ENCODE peak calls at places on chromosomes 13 and 19, in six cellular contexts. One of them, this sample, is unnamed.

GRCh38 chr19:10929402-10929794 is 787 bp downstream of the TIMM29 start:
- DNase-seq in GM23338: peak
- DNase-seq in cardiac muscle cell: no peak
- DNase-seq in body of pancreas: no peak
- DNase-seq in RWPE1: no peak
- DNase-seq in heart left ventricle: no peak
- DNase-seq in this sample: no peak

GRCh38 chr19:29269641-29270040 is 56.7 kb upstream of the UQCRFS1 start:
- DNase-seq in RWPE1: no peak
- DNase-seq in body of pancreas: no peak
- DNase-seq in GM23338: no peak
- DNase-seq in heart left ventricle: no peak
- DNase-seq in cardiac muscle cell: no peak
- DNase-seq in this sample: no peak

GRCh38 chr13:107370036-107370785 is 802.3 kb upstream of the ARGLU1 start:
- DNase-seq in body of pancreas: no peak
- DNase-seq in GM23338: no peak
- DNase-seq in heart left ventricle: no peak
- DNase-seq in RWPE1: peak
- DNase-seq in cardiac muscle cell: peak
- DNase-seq in this sample: no peak

GRCh38 chr19:3849092-3849491 is 19.7 kb downstream of the ZFR2 start:
- DNase-seq in body of pancreas: peak
- DNase-seq in RWPE1: peak
- DNase-seq in GM23338: peak
- DNase-seq in heart left ventricle: no peak
- DNase-seq in cardiac muscle cell: no peak
- DNase-seq in this sample: peak

GRCh38 chr19:1243768-1244692 is 2.5 kb downstream of the ATP5F1D start:
- DNase-seq in RWPE1: peak
- DNase-seq in cardiac muscle cell: peak
- DNase-seq in body of pancreas: peak
- DNase-seq in heart left ventricle: peak
- DNase-seq in GM23338: peak
- DNase-seq in this sample: peak

GRCh38 chr19:10193666-10194499 is 870 bp downstream of the DNMT1 start:
- DNase-seq in RWPE1: peak
- DNase-seq in body of pancreas: no peak
- DNase-seq in GM23338: peak
- DNase-seq in heart left ventricle: peak
- DNase-seq in cardiac muscle cell: peak
- DNase-seq in this sample: peak

GRCh38 chr13:113914333-113915011 is 50.6 kb upstream of the GAS6 start:
- DNase-seq in GM23338: no peak
- DNase-seq in RWPE1: no peak
- DNase-seq in heart left ventricle: no peak
- DNase-seq in cardiac muscle cell: no peak
- DNase-seq in body of pancreas: no peak
- DNase-seq in this sample: no peak

GRCh38 chr19:8208119-8208709 is 956 bp upstream of the CERS4 start:
- DNase-seq in cardiac muscle cell: peak
- DNase-seq in RWPE1: no peak
- DNase-seq in heart left ventricle: no peak
- DNase-seq in body of pancreas: peak
- DNase-seq in GM23338: peak
- DNase-seq in this sample: no peak

GRCh38 chr13:74316531-74316930 is 182.3 kb upstream of the KLF12 start:
- DNase-seq in GM23338: no peak
- DNase-seq in heart left ventricle: no peak
- DNase-seq in cardiac muscle cell: peak
- DNase-seq in RWPE1: no peak
- DNase-seq in body of pancreas: no peak
- DNase-seq in this sample: no peak

DNA sequence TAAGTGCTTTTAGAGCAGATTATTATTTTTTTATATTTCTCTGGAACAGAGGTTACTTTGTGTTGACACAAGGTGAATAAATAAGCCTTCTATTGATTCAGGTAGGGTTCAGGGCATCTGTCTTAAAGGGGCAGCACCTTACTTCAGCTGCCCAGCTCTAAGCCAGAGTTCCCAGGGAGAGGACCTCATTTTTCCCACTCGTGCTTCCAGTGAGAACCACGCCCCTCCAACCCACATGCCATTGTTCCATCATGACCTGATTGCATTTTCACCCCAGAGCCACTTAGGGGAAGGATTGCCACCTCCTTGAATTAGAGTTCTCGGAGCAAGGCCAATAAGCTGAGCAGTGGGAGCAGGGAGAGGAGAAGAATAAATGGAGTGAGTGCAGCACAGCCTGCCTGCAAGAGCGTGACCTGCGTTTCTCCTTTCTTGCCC is 104.3 kb upstream of the FRY start:
- DNase-seq in body of pancreas: peak
- DNase-seq in RWPE1: no peak
- DNase-seq in GM23338: peak
- DNase-seq in cardiac muscle cell: no peak
- DNase-seq in heart left ventricle: no peak
- DNase-seq in this sample: no peak
- H3K27ac ChIP-seq in body of pancreas: peak
- H3K27ac ChIP-seq in RWPE1: no peak
- H3K27ac ChIP-seq in GM23338: peak
- H3K27ac ChIP-seq in cardiac muscle cell: no peak
- H3K27ac ChIP-seq in heart left ventricle: no peak
- H3K27ac ChIP-seq in this sample: no peak

GRCh38 chr19:18738961-18739690 is 52.0 kb downstream of the COMP start:
- DNase-seq in body of pancreas: no peak
- DNase-seq in cardiac muscle cell: no peak
- DNase-seq in RWPE1: no peak
- DNase-seq in GM23338: no peak
- DNase-seq in heart left ventricle: no peak
- DNase-seq in this sample: no peak
- H3K27ac ChIP-seq in body of pancreas: no peak
- H3K27ac ChIP-seq in cardiac muscle cell: no peak
- H3K27ac ChIP-seq in RWPE1: no peak
- H3K27ac ChIP-seq in GM23338: no peak
- H3K27ac ChIP-seq in heart left ventricle: no peak
- H3K27ac ChIP-seq in this sample: no peak

DNA sequence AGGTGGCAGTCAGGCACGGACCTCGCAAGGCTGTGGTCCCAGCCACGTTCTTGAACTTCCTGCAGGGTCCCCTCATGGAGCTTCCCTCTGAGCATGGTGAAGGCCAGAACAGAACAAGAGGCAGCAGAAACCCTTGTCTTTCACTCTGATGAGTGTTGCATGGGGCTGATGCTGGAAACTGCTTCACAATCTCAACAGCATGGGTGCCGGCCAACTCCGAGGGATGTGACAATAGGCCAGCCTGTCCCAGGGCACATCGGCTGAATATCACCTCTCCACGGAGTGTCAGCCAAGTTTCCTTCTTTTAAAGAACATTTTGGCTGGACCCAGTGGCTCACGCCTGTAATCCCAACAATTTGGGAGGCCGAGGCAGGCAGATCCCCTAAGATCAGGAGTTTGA is 173.9 kb downstream of the FOXO1 start:
- DNase-seq in body of pancreas: no peak
- DNase-seq in RWPE1: no peak
- DNase-seq in heart left ventricle: peak
- DNase-seq in cardiac muscle cell: no peak
- DNase-seq in GM23338: no peak
- DNase-seq in this sample: no peak
- H3K27ac ChIP-seq in body of pancreas: no peak
- H3K27ac ChIP-seq in RWPE1: no peak
- H3K27ac ChIP-seq in heart left ventricle: no peak
- H3K27ac ChIP-seq in cardiac muscle cell: no peak
- H3K27ac ChIP-seq in GM23338: no peak
- H3K27ac ChIP-seq in this sample: no peak

GRCh38 chr19:33376423-33376822 is 2.9 kb downstream of the CEBPG start:
- DNase-seq in body of pancreas: peak
- DNase-seq in RWPE1: peak
- DNase-seq in heart left ventricle: peak
- DNase-seq in cardiac muscle cell: peak
- DNase-seq in GM23338: no peak
- DNase-seq in this sample: no peak

GRCh38 chr19:33375156-33375744 is 1.7 kb downstream of the CEBPG start:
- DNase-seq in cardiac muscle cell: no peak
- DNase-seq in GM23338: no peak
- DNase-seq in heart left ventricle: no peak
- DNase-seq in body of pancreas: no peak
- DNase-seq in RWPE1: no peak
- DNase-seq in this sample: peak

GRCh38 chr19:33375760-33376159 is 2.3 kb downstream of the CEBPG start:
- DNase-seq in body of pancreas: no peak
- DNase-seq in RWPE1: no peak
- DNase-seq in cardiac muscle cell: peak
- DNase-seq in GM23338: no peak
- DNase-seq in heart left ventricle: no peak
- DNase-seq in this sample: no peak

GRCh38 chr19:33377586-33378475 is 4.3 kb downstream of the CEBPG start:
- DNase-seq in GM23338: no peak
- DNase-seq in heart left ventricle: no peak
- DNase-seq in cardiac muscle cell: no peak
- DNase-seq in body of pancreas: no peak
- DNase-seq in RWPE1: no peak
- DNase-seq in this sample: no peak

GRCh38 chr19:33376931-33377557 is 3.5 kb downstream of the CEBPG start:
- DNase-seq in cardiac muscle cell: no peak
- DNase-seq in RWPE1: peak
- DNase-seq in GM23338: no peak
- DNase-seq in heart left ventricle: no peak
- DNase-seq in body of pancreas: no peak
- DNase-seq in this sample: no peak
- H3K27ac ChIP-seq in cardiac muscle cell: no peak
- H3K27ac ChIP-seq in RWPE1: no peak
- H3K27ac ChIP-seq in GM23338: no peak
- H3K27ac ChIP-seq in heart left ventricle: peak
- H3K27ac ChIP-seq in body of pancreas: no peak
- H3K27ac ChIP-seq in this sample: no peak

GRCh38 chr13:78286748-78287147 is 316.6 kb downstream of the POU4F1 start:
- DNase-seq in body of pancreas: no peak
- DNase-seq in GM23338: no peak
- DNase-seq in cardiac muscle cell: no peak
- DNase-seq in heart left ventricle: no peak
- DNase-seq in RWPE1: no peak
- DNase-seq in this sample: no peak
- H3K27ac ChIP-seq in body of pancreas: no peak
- H3K27ac ChIP-seq in GM23338: no peak
- H3K27ac ChIP-seq in cardiac muscle cell: no peak
- H3K27ac ChIP-seq in heart left ventricle: no peak
- H3K27ac ChIP-seq in RWPE1: no peak
- H3K27ac ChIP-seq in this sample: no peak

DNA sequence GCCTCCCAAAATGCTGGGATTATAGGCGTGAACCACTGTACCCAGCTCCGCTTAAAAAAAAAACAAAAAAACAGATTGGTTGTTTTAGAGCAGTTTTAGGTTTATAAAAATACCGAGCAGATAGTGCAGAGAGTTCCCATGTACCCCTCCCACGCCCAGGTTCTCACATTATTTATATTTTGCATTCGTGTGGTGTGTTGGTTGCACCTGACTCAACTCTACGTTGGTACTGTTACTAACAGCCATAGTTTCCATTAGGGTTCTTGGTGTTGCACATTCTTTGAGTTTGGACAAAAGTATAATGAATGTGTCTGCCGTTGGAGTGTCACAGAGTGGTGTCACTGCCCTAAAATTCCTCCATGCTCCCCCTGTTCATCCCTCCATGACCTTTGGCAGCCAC is 29.1 kb downstream of the MYO9B start:
- DNase-seq in cardiac muscle cell: no peak
- DNase-seq in body of pancreas: no peak
- DNase-seq in RWPE1: no peak
- DNase-seq in heart left ventricle: no peak
- DNase-seq in GM23338: no peak
- DNase-seq in this sample: no peak
- H3K27ac ChIP-seq in cardiac muscle cell: no peak
- H3K27ac ChIP-seq in body of pancreas: no peak
- H3K27ac ChIP-seq in RWPE1: peak
- H3K27ac ChIP-seq in heart left ventricle: no peak
- H3K27ac ChIP-seq in GM23338: no peak
- H3K27ac ChIP-seq in this sample: peak

GRCh38 chr13:20119960-20120359 is 40.9 kb downstream of the GJA3 start:
- DNase-seq in GM23338: no peak
- DNase-seq in RWPE1: no peak
- DNase-seq in cardiac muscle cell: no peak
- DNase-seq in body of pancreas: no peak
- DNase-seq in heart left ventricle: no peak
- DNase-seq in this sample: no peak

GRCh38 chr13:20125129-20125782 is 35.6 kb downstream of the GJA3 start:
- DNase-seq in heart left ventricle: no peak
- DNase-seq in GM23338: no peak
- DNase-seq in body of pancreas: no peak
- DNase-seq in cardiac muscle cell: peak
- DNase-seq in RWPE1: peak
- DNase-seq in this sample: no peak

GRCh38 chr13:20118268-20119140 is 42.3 kb downstream of the GJA3 start:
- DNase-seq in RWPE1: no peak
- DNase-seq in GM23338: peak
- DNase-seq in body of pancreas: peak
- DNase-seq in heart left ventricle: peak
- DNase-seq in cardiac muscle cell: peak
- DNase-seq in this sample: no peak

GRCh38 chr13:20124303-20124702 is 36.5 kb downstream of the GJA3 start:
- DNase-seq in heart left ventricle: no peak
- DNase-seq in body of pancreas: no peak
- DNase-seq in RWPE1: no peak
- DNase-seq in cardiac muscle cell: no peak
- DNase-seq in GM23338: no peak
- DNase-seq in this sample: no peak

DNA sequence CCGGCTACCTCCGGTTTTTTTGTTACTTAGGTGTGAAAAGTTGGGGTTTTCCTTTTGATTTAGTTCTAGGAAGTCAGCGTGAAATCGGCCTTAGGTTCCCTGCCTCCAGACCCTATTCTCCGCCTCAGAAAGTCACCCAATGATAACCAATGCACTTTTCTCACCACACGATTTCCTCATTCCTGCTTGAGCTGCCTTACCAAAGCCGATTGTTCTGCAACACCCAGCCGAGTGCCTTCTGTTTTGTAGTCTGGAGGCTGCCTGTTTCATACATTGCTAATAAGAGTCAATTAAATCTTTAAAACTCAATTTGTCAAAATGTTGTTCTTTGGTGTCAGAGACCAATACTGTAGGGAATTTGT is 39.7 kb downstream of the GJA3 start:
- DNase-seq in body of pancreas: no peak
- DNase-seq in cardiac muscle cell: peak
- DNase-seq in GM23338: no peak
- DNase-seq in RWPE1: no peak
- DNase-seq in heart left ventricle: no peak
- DNase-seq in this sample: no peak
- H3K27ac ChIP-seq in body of pancreas: peak
- H3K27ac ChIP-seq in cardiac muscle cell: peak
- H3K27ac ChIP-seq in GM23338: no peak
- H3K27ac ChIP-seq in RWPE1: peak
- H3K27ac ChIP-seq in heart left ventricle: no peak
- H3K27ac ChIP-seq in this sample: no peak

GRCh38 chr19:43784981-43785808 is 4.4 kb upstream of the KCNN4 start:
- DNase-seq in body of pancreas: peak
- DNase-seq in cardiac muscle cell: peak
- DNase-seq in RWPE1: peak
- DNase-seq in GM23338: peak
- DNase-seq in heart left ventricle: peak
- DNase-seq in this sample: peak
- H3K27ac ChIP-seq in body of pancreas: no peak
- H3K27ac ChIP-seq in cardiac muscle cell: no peak
- H3K27ac ChIP-seq in RWPE1: peak
- H3K27ac ChIP-seq in GM23338: no peak
- H3K27ac ChIP-seq in heart left ventricle: no peak
- H3K27ac ChIP-seq in this sample: peak

GRCh38 chr13:51523082-51523518 is 61.2 kb upstream of the WDFY2 start:
- DNase-seq in heart left ventricle: no peak
- DNase-seq in GM23338: no peak
- DNase-seq in RWPE1: no peak
- DNase-seq in cardiac muscle cell: peak
- DNase-seq in body of pancreas: no peak
- DNase-seq in this sample: no peak
- H3K27ac ChIP-seq in heart left ventricle: no peak
- H3K27ac ChIP-seq in GM23338: no peak
- H3K27ac ChIP-seq in RWPE1: peak
- H3K27ac ChIP-seq in cardiac muscle cell: no peak
- H3K27ac ChIP-seq in body of pancreas: no peak
- H3K27ac ChIP-seq in this sample: no peak